ENCODE peak calls at places on chromosomes 5 and 9, in seven cellular contexts. One of them, this sample, is unnamed.

GRCh38 chr5:5609935-5610334 is 187.5 kb downstream of the ICE1 start:
- DNase-seq in transverse colon: no peak
- DNase-seq in fibroblast of pulmonary artery: no peak
- DNase-seq in cardiac fibroblast: no peak
- DNase-seq in SJSA1: no peak
- DNase-seq in CD8-positive, alpha-beta memory T cell: no peak
- DNase-seq in ovary: no peak
- DNase-seq in this sample: no peak

GRCh38 chr9:32589083-32589713 is 16.2 kb upstream of the NDUFB6 start:
- DNase-seq in CD8-positive, alpha-beta memory T cell: no peak
- DNase-seq in SJSA1: no peak
- DNase-seq in ovary: no peak
- DNase-seq in cardiac fibroblast: peak
- DNase-seq in fibroblast of pulmonary artery: peak
- DNase-seq in transverse colon: no peak
- DNase-seq in this sample: no peak

GRCh38 chr9:112166176-112167140 is 8.6 kb downstream of the SUSD1 start:
- DNase-seq in fibroblast of pulmonary artery: peak
- DNase-seq in cardiac fibroblast: peak
- DNase-seq in transverse colon: no peak
- DNase-seq in CD8-positive, alpha-beta memory T cell: no peak
- DNase-seq in SJSA1: peak
- DNase-seq in ovary: peak
- DNase-seq in this sample: peak

GRCh38 chr5:100407053-100407452 is 128.1 kb upstream of the FAM174A start:
- DNase-seq in cardiac fibroblast: no peak
- DNase-seq in ovary: no peak
- DNase-seq in fibroblast of pulmonary artery: no peak
- DNase-seq in SJSA1: no peak
- DNase-seq in CD8-positive, alpha-beta memory T cell: no peak
- DNase-seq in transverse colon: no peak
- DNase-seq in this sample: no peak

GRCh38 chr5:2126512-2126911 is 243.8 kb upstream of the IRX4 start:
- DNase-seq in ovary: no peak
- DNase-seq in CD8-positive, alpha-beta memory T cell: no peak
- DNase-seq in cardiac fibroblast: no peak
- DNase-seq in SJSA1: peak
- DNase-seq in transverse colon: no peak
- DNase-seq in fibroblast of pulmonary artery: no peak
- DNase-seq in this sample: no peak

GRCh38 chr5:138274189-138274853 is at the start of gene GFRA3:
- DNase-seq in transverse colon: no peak
- DNase-seq in ovary: peak
- DNase-seq in cardiac fibroblast: no peak
- DNase-seq in SJSA1: no peak
- DNase-seq in fibroblast of pulmonary artery: peak
- DNase-seq in CD8-positive, alpha-beta memory T cell: peak
- DNase-seq in this sample: no peak

GRCh38 chr5:10595678-10596309 is 31.9 kb downstream of the ANKRD33B start:
- DNase-seq in CD8-positive, alpha-beta memory T cell: no peak
- DNase-seq in cardiac fibroblast: peak
- DNase-seq in SJSA1: peak
- DNase-seq in transverse colon: no peak
- DNase-seq in ovary: peak
- DNase-seq in fibroblast of pulmonary artery: peak
- DNase-seq in this sample: no peak

GRCh38 chr9:82354260-82354659 is 365.7 kb downstream of the SPATA31D1 start:
- DNase-seq in transverse colon: no peak
- DNase-seq in ovary: no peak
- DNase-seq in SJSA1: peak
- DNase-seq in CD8-positive, alpha-beta memory T cell: no peak
- DNase-seq in cardiac fibroblast: peak
- DNase-seq in fibroblast of pulmonary artery: peak
- DNase-seq in this sample: no peak

GRCh38 chr5:135435467-135436330 is 11.4 kb downstream of the DCANP1 start:
- DNase-seq in CD8-positive, alpha-beta memory T cell: no peak
- DNase-seq in fibroblast of pulmonary artery: no peak
- DNase-seq in SJSA1: peak
- DNase-seq in cardiac fibroblast: no peak
- DNase-seq in ovary: no peak
- DNase-seq in transverse colon: no peak
- DNase-seq in this sample: no peak

GRCh38 chr5:135434591-135435466 is 12.3 kb downstream of the DCANP1 start:
- DNase-seq in fibroblast of pulmonary artery: no peak
- DNase-seq in ovary: no peak
- DNase-seq in CD8-positive, alpha-beta memory T cell: no peak
- DNase-seq in transverse colon: no peak
- DNase-seq in SJSA1: peak
- DNase-seq in cardiac fibroblast: no peak
- DNase-seq in this sample: no peak

GRCh38 chr5:135432113-135432512 is 15.0 kb downstream of the DCANP1 start:
- DNase-seq in fibroblast of pulmonary artery: no peak
- DNase-seq in cardiac fibroblast: no peak
- DNase-seq in transverse colon: no peak
- DNase-seq in CD8-positive, alpha-beta memory T cell: no peak
- DNase-seq in SJSA1: no peak
- DNase-seq in ovary: no peak
- DNase-seq in this sample: no peak

GRCh38 chr5:135436856-135437795 is 10.0 kb downstream of the DCANP1 start:
- DNase-seq in ovary: no peak
- DNase-seq in transverse colon: no peak
- DNase-seq in fibroblast of pulmonary artery: no peak
- DNase-seq in CD8-positive, alpha-beta memory T cell: no peak
- DNase-seq in SJSA1: peak
- DNase-seq in cardiac fibroblast: no peak
- DNase-seq in this sample: peak

GRCh38 chr5:135433626-135434426 is 13.3 kb downstream of the DCANP1 start:
- DNase-seq in transverse colon: no peak
- DNase-seq in SJSA1: peak
- DNase-seq in fibroblast of pulmonary artery: peak
- DNase-seq in ovary: no peak
- DNase-seq in CD8-positive, alpha-beta memory T cell: no peak
- DNase-seq in cardiac fibroblast: peak
- DNase-seq in this sample: no peak
- H3K4me3 ChIP-seq in transverse colon: no peak
- H3K4me3 ChIP-seq in SJSA1: no peak
- H3K4me3 ChIP-seq in fibroblast of pulmonary artery: no peak
- H3K4me3 ChIP-seq in ovary: no peak
- H3K4me3 ChIP-seq in CD8-positive, alpha-beta memory T cell: no peak
- H3K4me3 ChIP-seq in cardiac fibroblast: no peak
- H3K4me3 ChIP-seq in this sample: no peak

DNA sequence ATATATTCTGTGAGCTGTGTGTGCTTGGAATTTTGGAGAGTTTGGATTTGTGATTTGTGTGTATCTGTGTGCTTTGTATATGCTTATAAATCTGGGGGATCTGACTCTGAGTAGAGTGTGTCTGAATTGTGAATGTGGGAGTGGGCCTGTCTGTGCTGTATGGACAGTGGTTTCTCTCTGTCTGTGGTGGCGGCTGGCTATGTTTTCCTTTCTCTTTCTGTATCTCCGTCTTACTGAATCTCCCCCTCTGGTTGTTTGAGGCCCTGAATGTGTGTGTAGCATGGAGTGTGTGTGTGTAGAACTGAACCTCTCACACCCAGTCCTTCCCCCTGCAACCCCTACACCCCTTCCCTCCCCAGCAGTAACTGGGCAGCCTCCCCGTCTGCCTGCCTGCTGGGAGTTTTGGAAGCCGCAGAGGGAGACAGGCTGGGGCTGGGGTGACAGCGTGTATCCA is 4.7 kb downstream of the CXXC5 start:
- DNase-seq in CD8-positive, alpha-beta memory T cell: no peak
- DNase-seq in transverse colon: no peak
- DNase-seq in SJSA1: no peak
- DNase-seq in ovary: no peak
- DNase-seq in fibroblast of pulmonary artery: no peak
- DNase-seq in cardiac fibroblast: peak
- DNase-seq in this sample: no peak
- H3K4me3 ChIP-seq in CD8-positive, alpha-beta memory T cell: peak
- H3K4me3 ChIP-seq in transverse colon: no peak
- H3K4me3 ChIP-seq in SJSA1: peak
- H3K4me3 ChIP-seq in ovary: no peak
- H3K4me3 ChIP-seq in fibroblast of pulmonary artery: no peak
- H3K4me3 ChIP-seq in cardiac fibroblast: no peak
- H3K4me3 ChIP-seq in this sample: no peak

DNA sequence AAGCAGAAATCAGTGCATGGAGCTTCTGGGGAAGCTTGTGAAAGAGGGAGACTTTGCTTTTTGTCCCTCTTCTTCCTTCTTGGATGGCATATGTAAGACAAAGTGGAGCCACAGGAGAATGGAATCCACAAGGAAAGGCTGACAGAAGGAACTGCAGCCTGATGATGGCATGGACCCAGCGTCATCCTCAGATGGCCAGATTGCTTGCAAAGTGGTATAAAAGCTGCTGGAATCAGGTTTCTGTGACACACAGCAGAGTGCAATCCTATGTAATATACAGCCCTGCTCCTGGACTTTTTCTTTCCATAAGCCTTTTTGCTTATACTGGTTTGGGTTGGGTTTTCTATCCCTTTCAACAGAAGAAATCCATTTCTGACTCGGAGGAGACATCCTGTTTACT is 31.5 kb upstream of the SPARC start:
- DNase-seq in transverse colon: no peak
- DNase-seq in ovary: no peak
- DNase-seq in fibroblast of pulmonary artery: no peak
- DNase-seq in SJSA1: no peak
- DNase-seq in cardiac fibroblast: peak
- DNase-seq in CD8-positive, alpha-beta memory T cell: no peak
- DNase-seq in this sample: no peak
- H3K4me3 ChIP-seq in transverse colon: no peak
- H3K4me3 ChIP-seq in ovary: no peak
- H3K4me3 ChIP-seq in fibroblast of pulmonary artery: no peak
- H3K4me3 ChIP-seq in SJSA1: no peak
- H3K4me3 ChIP-seq in cardiac fibroblast: no peak
- H3K4me3 ChIP-seq in CD8-positive, alpha-beta memory T cell: no peak
- H3K4me3 ChIP-seq in this sample: no peak

DNA sequence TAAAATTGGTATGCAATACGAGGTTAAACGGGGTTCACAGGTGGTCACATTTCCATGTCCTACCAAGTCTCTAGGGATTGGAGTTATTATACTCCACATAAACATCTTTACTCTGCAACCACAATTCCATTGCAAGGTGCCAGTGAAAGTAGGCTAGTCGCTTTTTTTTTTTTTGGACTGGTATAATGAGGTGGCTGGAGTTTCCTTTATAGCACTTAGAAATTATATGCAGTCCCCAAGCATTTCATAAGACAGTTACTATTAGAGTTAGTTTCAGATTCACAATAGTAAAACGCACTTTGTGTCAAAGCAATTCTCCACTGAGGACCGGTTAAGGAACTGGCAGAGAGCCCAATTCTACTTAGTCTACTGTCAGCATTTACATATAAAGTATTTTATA is 1.4 kb downstream of the MEF2C start:
- DNase-seq in transverse colon: no peak
- DNase-seq in cardiac fibroblast: peak
- DNase-seq in SJSA1: no peak
- DNase-seq in ovary: no peak
- DNase-seq in CD8-positive, alpha-beta memory T cell: no peak
- DNase-seq in fibroblast of pulmonary artery: peak
- DNase-seq in this sample: no peak
- H3K4me3 ChIP-seq in transverse colon: peak
- H3K4me3 ChIP-seq in cardiac fibroblast: peak
- H3K4me3 ChIP-seq in SJSA1: peak
- H3K4me3 ChIP-seq in ovary: peak
- H3K4me3 ChIP-seq in CD8-positive, alpha-beta memory T cell: no peak
- H3K4me3 ChIP-seq in fibroblast of pulmonary artery: peak
- H3K4me3 ChIP-seq in this sample: no peak

DNA sequence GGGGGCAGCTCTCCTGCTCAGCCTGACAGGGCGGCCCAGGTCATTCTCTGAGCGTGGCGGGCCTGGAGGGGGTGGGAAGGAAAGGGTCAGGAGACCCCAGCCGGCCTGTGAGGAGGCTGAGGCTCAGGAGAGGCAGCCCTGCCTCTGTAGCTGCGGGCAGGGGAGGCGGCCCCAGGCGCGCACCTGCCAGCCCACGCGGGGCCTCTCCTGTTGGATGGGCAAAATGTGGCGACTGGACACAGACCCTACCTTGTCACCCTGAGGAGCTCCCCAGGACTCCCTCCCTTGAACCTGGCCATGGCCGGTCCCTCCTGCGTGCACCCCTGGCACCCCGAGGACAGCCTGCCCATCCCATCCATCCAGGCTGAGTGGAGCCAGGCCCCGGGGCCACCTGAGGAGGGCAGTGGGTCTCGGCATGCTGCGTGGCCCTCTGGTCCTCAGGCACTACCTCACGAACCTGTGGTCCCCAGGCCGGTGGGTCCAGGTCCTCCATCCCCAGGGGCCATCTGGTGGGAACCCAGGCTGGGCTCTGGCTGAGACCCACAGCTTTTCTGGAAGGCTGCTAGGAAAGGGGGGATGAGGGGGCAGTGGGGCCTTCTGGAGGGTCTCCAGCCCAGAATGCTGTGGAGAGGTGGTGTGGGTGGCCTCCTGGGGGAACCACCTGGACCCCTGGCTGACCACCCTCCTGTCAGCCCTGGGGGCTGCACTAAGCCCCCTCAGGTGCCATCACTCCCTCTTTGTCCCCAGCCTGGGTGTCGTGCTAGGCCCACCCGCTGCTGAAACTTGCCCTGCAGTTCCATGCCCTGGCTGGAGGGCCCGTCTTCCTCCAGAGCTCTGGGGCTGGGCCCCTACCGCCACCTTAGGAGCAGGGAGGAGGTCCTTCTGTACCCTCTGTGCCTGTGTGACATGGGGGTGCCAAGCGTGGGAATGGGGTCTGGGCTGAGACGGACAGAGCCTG is 15.2 kb upstream of the NRARP start:
- DNase-seq in fibroblast of pulmonary artery: no peak
- DNase-seq in cardiac fibroblast: no peak
- DNase-seq in transverse colon: no peak
- DNase-seq in CD8-positive, alpha-beta memory T cell: no peak
- DNase-seq in ovary: peak
- DNase-seq in SJSA1: no peak
- DNase-seq in this sample: no peak
- H3K4me3 ChIP-seq in fibroblast of pulmonary artery: no peak
- H3K4me3 ChIP-seq in cardiac fibroblast: no peak
- H3K4me3 ChIP-seq in transverse colon: no peak
- H3K4me3 ChIP-seq in CD8-positive, alpha-beta memory T cell: no peak
- H3K4me3 ChIP-seq in ovary: no peak
- H3K4me3 ChIP-seq in SJSA1: no peak
- H3K4me3 ChIP-seq in this sample: no peak

This sample was measured in thyroid gland.